ENCODE peak calls at places on chromosomes 12 and 14, in ten cellular contexts. P is heart right ventricle; T is CD8-positive, alpha-beta T cell; H is ascending aorta; S is GM23338; N is CD4-positive, alpha-beta T cell; E is MM.1S; I is endothelial cell; G is sigmoid colon; A is Calu3. D is an unnamed sample.

GRCh38 chr14:33285902-33286700 is 347.4 kb downstream of the NPAS3 start:
- DNase-seq in G (no peak), A (no peak), E (no peak), P (no peak), I (no peak), S (no peak), N (no peak), T (no peak), H (no peak), D (no peak)

GRCh38 chr12:25723921-25724491 is 170.9 kb upstream of the LMNTD1 start:
- DNase-seq in G (no peak), N (no peak), E (no peak), H (no peak), P (no peak), A (no peak), T (no peak), S (no peak), I (no peak), D (no peak)

GRCh38 chr12:9367828-9368227 is 159.6 kb upstream of the PZP start:
- DNase-seq in H (no peak), P (no peak), A (no peak), T (no peak), E (no peak), G (no peak), N (no peak), S (no peak), I (no peak), D (no peak)

GRCh38 chr12:116924558-116925453 is 14.1 kb downstream of the FBXW8 start:
- DNase-seq in N (no peak), E (peak), I (no peak), S (no peak), T (peak), G (no peak), H (no peak), A (peak), P (no peak), D (no peak)

GRCh38 chr12:109836916-109837315 is 3.7 kb upstream of the TRPV4 start:
- DNase-seq in G (no peak), P (no peak), I (no peak), T (no peak), N (no peak), S (no peak), A (peak), E (no peak), H (no peak), D (no peak)

GRCh38 chr14:75011356-75012097 is 8.8 kb downstream of the EIF2B2 start:
- DNase-seq in T (no peak), I (no peak), G (no peak), N (no peak), P (no peak), A (no peak), H (no peak), E (no peak), S (no peak), D (no peak)

GRCh38 chr12:44038411-44038810 is 202.5 kb downstream of the TMEM117 start:
- DNase-seq in G (no peak), S (no peak), N (no peak), T (no peak), E (no peak), I (no peak), P (no peak), H (no peak), A (no peak), D (no peak)

GRCh38 chr14:104587641-104588040 is 8.1 kb downstream of the C14orf180 start:
- DNase-seq in G (no peak), E (no peak), P (no peak), S (no peak), H (no peak), N (no peak), T (no peak), A (no peak), I (no peak), D (no peak)

GRCh38 chr14:36661506-36662257 is at the start of gene PAX9:
- DNase-seq in I (peak), S (peak), G (no peak), N (peak), P (no peak), A (peak), H (no peak), E (peak), T (no peak), D (peak)

GRCh38 chr12:108973753-108974152 is 47.1 kb downstream of the SVOP start:
- DNase-seq in I (no peak), E (no peak), G (no peak), A (no peak), H (no peak), T (no peak), P (no peak), S (no peak), N (no peak), D (no peak)

GRCh38 chr14:104989951-104990303 is 4.3 kb downstream of the CLBA1 start:
- DNase-seq in P (no peak), N (no peak), S (no peak), T (no peak), G (no peak), I (no peak), E (no peak), A (no peak), H (no peak), D (peak)

GRCh38 chr12:96862326-96862725 is 44.7 kb upstream of the NEDD1 start:
- DNase-seq in N (no peak), T (no peak), H (no peak), A (no peak), G (no peak), P (no peak), I (no peak), E (no peak), S (peak), D (no peak)

GRCh38 chr12:52539024-52539820 is 13.7 kb downstream of the KRT71 start:
- DNase-seq in I (no peak), G (no peak), T (no peak), S (no peak), E (no peak), H (no peak), A (no peak), P (no peak), N (no peak), D (no peak)

GRCh38 chr12:128612150-128612850 is 211.5 kb downstream of the SLC15A4 start:
- DNase-seq in H (no peak), A (no peak), S (no peak), N (no peak), G (no peak), I (no peak), E (no peak), P (no peak), T (no peak), D (no peak)

GRCh38 chr12:43309845-43310405 is 242.1 kb downstream of the ADAMTS20 start:
- DNase-seq in P (no peak), A (no peak), N (no peak), T (no peak), H (no peak), I (no peak), E (peak), S (no peak), G (no peak), D (no peak)

GRCh38 chr12:14262771-14263511 is 102.5 kb upstream of the ATF7IP start:
- DNase-seq in E (no peak), S (no peak), P (no peak), T (no peak), I (no peak), G (no peak), H (no peak), N (no peak), A (no peak), D (no peak)

GRCh38 chr14:23381017-23381375 is 4.2 kb downstream of the CMTM5 start:
- DNase-seq in I (no peak), T (no peak), S (no peak), H (no peak), G (no peak), E (no peak), N (no peak), A (no peak), P (no peak), D (no peak)

GRCh38 chr12:47218191-47218654 is 138.5 kb upstream of the AMIGO2 start:
- DNase-seq in T (peak), N (no peak), G (no peak), P (no peak), H (no peak), E (no peak), A (no peak), S (no peak), I (no peak), D (no peak)

DNA sequence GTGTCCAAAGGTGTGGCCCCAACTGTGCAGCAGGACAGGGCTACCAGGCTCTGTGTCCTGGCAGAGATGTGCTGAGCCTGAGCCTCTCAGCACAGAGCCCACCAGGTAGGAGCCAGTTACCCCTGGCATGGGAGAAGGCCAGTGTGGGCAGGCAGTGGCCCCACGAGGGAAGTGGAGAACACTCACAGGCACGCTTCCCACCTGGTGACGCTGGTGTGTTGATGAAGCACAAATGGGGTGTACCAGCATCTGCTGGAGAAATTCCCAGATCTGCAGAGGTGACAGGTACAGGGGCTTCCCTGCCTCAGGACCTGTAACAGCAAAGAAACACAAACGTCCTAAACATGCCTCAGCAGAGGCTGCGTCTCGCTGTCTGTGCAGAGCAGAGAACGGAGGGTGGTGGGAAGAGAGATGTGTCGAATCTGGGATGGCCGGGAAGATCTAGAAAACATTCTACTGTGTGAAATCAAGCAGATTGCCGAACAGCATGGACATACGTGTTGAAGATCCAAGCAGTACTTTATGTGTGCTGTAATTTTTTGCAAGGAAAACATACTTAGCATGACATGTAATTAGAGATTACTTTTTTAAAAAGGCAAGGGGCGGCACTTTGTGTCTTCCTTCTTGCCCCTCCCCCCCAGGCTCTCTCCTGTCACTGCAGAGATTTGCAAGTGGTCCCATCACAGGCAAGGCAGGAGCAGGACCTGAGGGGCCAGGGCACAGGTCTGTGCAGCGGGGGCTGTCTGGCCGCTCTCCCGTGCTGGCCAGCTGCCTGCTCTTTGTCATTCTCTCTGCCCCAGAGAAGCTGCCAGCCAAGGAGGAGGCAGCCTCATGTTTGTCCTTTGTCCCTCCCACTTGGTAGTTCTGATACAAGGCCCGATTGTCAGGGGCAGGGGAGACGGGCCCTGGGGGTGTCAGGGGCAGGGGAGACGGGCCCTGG is 17.3 kb downstream of the HIP1R start:
- DNase-seq in N (no peak), P (no peak), T (no peak), E (no peak), H (no peak), I (no peak), A (no peak), G (no peak), S (no peak), D (no peak)
- TF ChIP-seq CTCF in N (no peak), P (no peak), T (no peak), E (no peak), H (no peak), I (no peak), A (no peak), G (no peak), S (no peak), D (no peak)

DNA sequence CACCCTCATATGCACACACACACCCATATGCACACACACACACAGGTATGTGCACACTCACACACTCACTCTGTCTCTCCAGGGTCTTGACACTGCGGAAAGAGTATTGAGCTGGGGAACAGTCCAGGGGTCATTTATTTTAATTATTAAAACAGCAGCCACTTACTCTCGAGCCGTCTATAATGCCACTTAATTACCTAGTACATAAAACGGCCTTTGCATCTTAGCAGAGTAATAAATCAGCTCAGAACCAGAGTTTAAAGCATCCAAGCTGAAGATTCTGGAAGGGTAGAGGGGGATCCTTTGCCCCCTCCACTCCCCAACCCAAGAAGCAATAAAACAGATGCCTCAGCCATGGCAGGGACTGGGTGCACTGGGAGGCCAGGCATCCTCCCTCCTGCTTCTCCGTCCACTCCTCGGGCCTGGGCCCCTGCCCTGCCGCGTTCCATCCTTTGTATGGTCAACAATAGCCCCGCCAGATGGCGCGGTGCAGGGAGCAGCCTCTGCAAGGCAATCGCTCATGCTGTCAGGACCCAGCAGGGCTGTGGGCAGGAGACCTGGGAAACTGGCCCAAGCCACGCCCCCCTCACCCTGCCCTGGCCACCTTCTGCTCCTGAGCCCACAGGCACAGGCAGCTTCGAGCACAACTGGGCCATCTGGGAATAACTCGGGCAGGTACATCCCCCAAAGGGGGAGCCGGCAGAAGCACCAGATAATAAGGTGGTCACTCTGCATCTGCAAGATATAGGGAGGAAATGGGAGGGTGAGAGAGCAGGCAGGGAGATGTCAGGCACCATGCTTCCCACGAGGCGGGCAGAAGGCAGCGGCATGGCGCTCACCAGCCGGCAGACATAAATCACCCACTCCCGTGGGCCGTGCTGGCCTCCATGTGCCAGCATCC is 40.9 kb downstream of the CCDC85C start:
- DNase-seq in T (no peak), H (peak), P (peak), S (peak), E (no peak), A (peak), G (peak), N (no peak), I (peak), D (peak)
- TF ChIP-seq CTCF in T (no peak), H (peak), P (peak), S (peak), E (no peak), A (peak), G (peak), N (no peak), I (no peak), D (no peak)

GRCh38 chr12:125773033-125773432 is 707.8 kb downstream of the AACS start:
- DNase-seq in G (peak), A (peak), H (no peak), E (peak), T (no peak), P (no peak), I (no peak), N (no peak), S (peak), D (peak)
- TF ChIP-seq CTCF in G (no peak), A (no peak), H (peak), E (peak), T (no peak), P (no peak), I (peak), N (no peak), S (peak), D (peak)

GRCh38 chr12:54824402-54824801 is 29.9 kb upstream of the MUCL1 start:
- DNase-seq in I (no peak), P (no peak), S (peak), T (no peak), E (no peak), G (no peak), H (no peak), A (no peak), N (no peak), D (no peak)
- TF ChIP-seq CTCF in I (peak), P (no peak), S (peak), T (peak), E (peak), G (no peak), H (no peak), A (peak), N (no peak), D (peak)

GRCh38 chr12:56221757-56222530 is at the start of gene RNF41:
- DNase-seq in N (peak), A (peak), H (peak), S (peak), P (peak), I (peak), T (peak), E (peak), G (peak), D (peak)
- TF ChIP-seq CTCF in N (no peak), A (no peak), H (peak), S (no peak), P (no peak), I (peak), T (no peak), E (no peak), G (no peak), D (peak)

DNA sequence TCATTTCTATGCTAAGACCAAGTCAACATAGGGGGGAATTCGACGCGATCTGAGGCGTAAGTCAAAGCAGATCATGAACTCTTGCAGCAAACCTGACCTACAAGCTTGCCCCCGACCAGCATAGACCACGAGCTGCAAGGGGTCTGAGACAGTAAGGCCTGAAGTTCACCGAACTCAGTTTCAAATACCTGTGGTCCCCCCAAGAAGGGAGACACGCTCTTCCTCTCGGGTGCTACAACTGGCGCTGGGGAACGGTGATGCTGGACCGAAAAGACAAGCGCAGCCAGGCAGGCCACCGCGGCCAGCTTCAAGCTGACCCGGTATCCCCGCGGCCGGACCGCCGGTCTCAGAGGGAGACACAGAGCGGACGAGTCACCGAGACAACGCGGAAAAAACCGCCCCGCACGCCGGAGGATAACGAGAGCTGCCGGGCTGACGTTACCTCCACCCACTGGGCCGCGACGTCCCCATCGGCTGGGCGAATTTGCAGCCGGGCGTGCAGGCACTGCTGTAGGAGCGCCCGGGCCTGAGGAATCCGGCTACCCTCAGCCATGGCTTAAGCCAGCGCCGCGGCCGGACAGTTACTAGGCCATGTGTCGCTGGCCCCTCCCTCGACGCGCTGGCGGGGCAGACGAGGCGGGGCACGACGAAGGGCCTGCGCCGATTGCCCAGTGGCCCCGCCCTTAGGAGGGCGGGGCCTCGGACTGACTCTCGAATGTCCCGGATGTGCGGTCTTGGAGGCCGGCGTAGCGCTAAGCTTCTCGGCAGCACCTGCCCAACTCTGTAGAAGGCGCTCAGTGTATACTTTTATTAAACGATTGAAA is at the start of gene DTD2:
- DNase-seq in G (peak), P (peak), S (peak), I (peak), T (peak), H (peak), A (peak), N (peak), E (peak), D (peak)
- TF ChIP-seq CTCF in G (no peak), P (no peak), S (no peak), I (no peak), T (no peak), H (no peak), A (no peak), N (no peak), E (no peak), D (no peak)

GRCh38 chr14:77459072-77459723 is 1.3 kb downstream of the AHSA1 start:
- DNase-seq in G (no peak), H (peak), T (no peak), A (peak), S (peak), E (peak), N (peak), I (peak), P (peak), D (peak)

GRCh38 chr14:77458249-77458950 is 507 bp downstream of the AHSA1 start:
- DNase-seq in P (no peak), G (no peak), T (peak), E (peak), H (no peak), N (peak), S (peak), A (peak), I (peak), D (peak)

GRCh38 chr14:77457522-77458248 is at the start of the genes AHSA1 and VIPAS39:
- DNase-seq in T (peak), A (peak), S (peak), P (peak), G (peak), H (peak), N (peak), I (peak), E (peak), D (peak)

GRCh38 chr14:77455966-77456640 is 1.3 kb downstream of the VIPAS39 start:
- DNase-seq in T (no peak), G (no peak), N (no peak), E (no peak), I (no peak), A (no peak), S (no peak), H (no peak), P (no peak), D (no peak)

GRCh38 chr14:77457115-77457521 is 283 bp downstream of the VIPAS39 start:
- DNase-seq in H (no peak), T (no peak), S (no peak), A (no peak), E (no peak), G (peak), N (no peak), I (no peak), P (no peak), D (no peak)
- TF ChIP-seq CTCF in H (no peak), T (no peak), S (no peak), A (no peak), E (no peak), G (no peak), N (no peak), I (no peak), P (no peak), D (no peak)

GRCh38 chr12:11622774-11623375 is 26.6 kb upstream of the ETV6 start:
- DNase-seq in S (peak), I (no peak), N (no peak), E (no peak), H (no peak), T (no peak), A (no peak), P (no peak), G (no peak), D (no peak)

GRCh38 chr12:11624126-11624525 is 25.3 kb upstream of the ETV6 start:
- DNase-seq in G (no peak), A (no peak), E (no peak), H (no peak), I (no peak), S (no peak), P (no peak), T (no peak), N (no peak), D (no peak)

GRCh38 chr12:11623382-11623781 is 26.1 kb upstream of the ETV6 start:
- DNase-seq in N (no peak), S (no peak), P (no peak), T (no peak), A (no peak), H (no peak), G (no peak), E (no peak), I (no peak), D (no peak)

DNA sequence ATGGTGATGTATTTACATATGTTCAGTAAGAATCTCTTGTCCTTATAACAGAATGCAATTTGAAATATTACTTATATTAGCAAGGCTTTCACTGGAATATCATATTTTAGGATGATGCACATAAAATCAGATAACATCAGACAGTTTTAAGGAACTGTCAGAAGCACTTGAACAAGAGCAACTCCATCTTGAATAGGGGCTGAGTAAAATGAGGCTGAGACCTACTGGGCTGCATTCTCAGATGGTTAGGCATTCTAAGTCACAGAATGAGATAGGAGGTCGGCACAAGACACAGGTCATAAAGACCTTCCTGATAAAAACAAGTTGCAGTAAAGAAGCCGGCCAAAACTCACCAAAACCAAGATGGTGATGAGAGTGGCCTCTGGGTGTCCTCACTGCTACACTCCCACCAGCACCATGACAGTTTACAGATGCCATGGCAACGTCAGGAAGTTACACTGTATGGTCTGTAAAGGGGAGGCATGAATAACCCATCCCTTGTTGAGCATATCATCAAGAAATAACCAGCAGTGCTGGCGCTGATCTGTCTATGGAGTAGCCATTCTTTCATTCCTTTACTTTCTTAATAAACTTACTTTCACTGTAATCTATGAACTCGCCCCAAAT is 27.6 kb upstream of the ETV6 start:
- DNase-seq in G (no peak), T (peak), P (peak), N (no peak), S (peak), E (peak), A (no peak), H (no peak), I (no peak), D (no peak)
- TF ChIP-seq CTCF in G (no peak), T (no peak), P (peak), N (peak), S (no peak), E (peak), A (no peak), H (peak), I (no peak), D (no peak)